ENCODE peak calls at places on chromosomes 2 and 18, in five cellular contexts. A, W, U, T and K are unnamed samples.

GRCh38 chr2:65377556-65378307 is 54.7 kb downstream of the SPRED2 start:
- DNase-seq in A (no peak), W (no peak), U (no peak), T (peak), K (peak)

GRCh38 chr2:127453392-127454171 is 35.4 kb downstream of the PROC start:
- DNase-seq in A (no peak), W (no peak), U (no peak), T (peak), K (no peak)

GRCh38 chr2:136377423-136378382 is 259.8 kb upstream of the CXCR4 start:
- DNase-seq in A (no peak), W (no peak), U (no peak), T (no peak), K (no peak)

GRCh38 chr2:174344716-174345472 is 10.1 kb downstream of the SP9 start:
- DNase-seq in A (no peak), W (no peak), U (no peak), T (peak), K (no peak)

GRCh38 chr2:219244789-219245147 is 476 bp downstream of the GLB1L start:
- DNase-seq in A (no peak), W (no peak), U (no peak), T (no peak), K (no peak)

GRCh38 chr2:102618452-102619413 is 620 bp upstream of the SLC9A2 start:
- DNase-seq in A (no peak), W (no peak), U (peak), T (peak), K (peak)

GRCh38 chr2:9488583-9489547 is 14.5 kb downstream of the IAH1 start:
- DNase-seq in A (no peak), W (no peak), U (no peak), T (no peak), K (no peak)

GRCh38 chr2:230893881-230894781 is 29.4 kb downstream of the ITM2C start:
- DNase-seq in A (peak), W (no peak), U (peak), T (no peak), K (no peak)

GRCh38 chr2:196900843-196901242 is 25.7 kb downstream of the PGAP1 start:
- DNase-seq in A (no peak), W (no peak), U (no peak), T (no peak), K (no peak)

GRCh38 chr2:138829326-138829725 is 49.1 kb upstream of the NXPH2 start:
- DNase-seq in A (no peak), W (no peak), U (no peak), T (peak), K (peak)

GRCh38 chr2:72133721-72134407 is 13.8 kb downstream of the CYP26B1 start:
- DNase-seq in A (no peak), W (no peak), U (peak), T (no peak), K (no peak)

GRCh38 chr2:13667415-13667757 is 950.6 kb downstream of the TRIB2 start:
- DNase-seq in A (no peak), W (no peak), U (no peak), T (no peak), K (no peak)

GRCh38 chr2:187091664-187092063 is 242.7 kb upstream of the ZSWIM2 start:
- DNase-seq in A (no peak), W (no peak), U (no peak), T (no peak), K (no peak)

GRCh38 chr18:45227004-45227403 is 388.3 kb upstream of the SLC14A2 start:
- DNase-seq in A (no peak), W (no peak), U (no peak), T (no peak), K (no peak)

GRCh38 chr2:20928617-20929016 is 105.7 kb upstream of the LDAH start:
- DNase-seq in A (no peak), W (no peak), U (no peak), T (no peak), K (no peak)

GRCh38 chr2:65576278-65576677 is 143.9 kb upstream of the SPRED2 start:
- DNase-seq in A (no peak), W (no peak), U (no peak), T (no peak), K (no peak)

GRCh38 chr2:106316937-106317336 is 122.8 kb upstream of the UXS1 start:
- DNase-seq in A (no peak), W (no peak), U (no peak), T (no peak), K (no peak)

GRCh38 chr18:60038731-60039130 is 138.9 kb downstream of the PMAIP1 start:
- DNase-seq in A (no peak), W (no peak), U (no peak), T (no peak), K (no peak)

GRCh38 chr2:98821629-98822135 is 90.8 kb upstream of the MGAT4A start:
- DNase-seq in A (peak), W (no peak), U (peak), T (no peak), K (no peak)

GRCh38 chr2:235394278-235394828 is 99.5 kb upstream of the AGAP1 start:
- DNase-seq in A (no peak), W (no peak), U (no peak), T (peak), K (no peak)

GRCh38 chr18:36411745-36412168 is 114.2 kb downstream of the FHOD3 start:
- DNase-seq in A (no peak), W (no peak), U (no peak), T (peak), K (peak)

GRCh38 chr2:181354626-181355025 is 102.6 kb upstream of the ITGA4 start:
- DNase-seq in A (no peak), W (no peak), U (no peak), T (peak), K (no peak)

GRCh38 chr18:59551902-59552635 is 145.2 kb downstream of the CCBE1 start:
- DNase-seq in A (no peak), W (no peak), U (no peak), T (no peak), K (peak)

GRCh38 chr2:1493361-1494126 is 80.3 kb downstream of the TPO start:
- DNase-seq in A (no peak), W (no peak), U (peak), T (no peak), K (no peak)

GRCh38 chr18:23106575-23106974 is 28.7 kb upstream of the CABLES1 start:
- DNase-seq in A (no peak), W (no peak), U (no peak), T (peak), K (peak)

GRCh38 chr2:162317910-162318279 is 589 bp downstream of the IFIH1 start:
- DNase-seq in A (peak), W (no peak), U (peak), T (peak), K (peak)

GRCh38 chr2:4522498-4523421 is 819.4 kb downstream of the DCDC2C start:
- DNase-seq in A (no peak), W (no peak), U (no peak), T (no peak), K (no peak)

GRCh38 chr2:173958198-173958846 is 6.9 kb downstream of the SP3 start:
- DNase-seq in A (no peak), W (no peak), U (no peak), T (no peak), K (no peak)

GRCh38 chr18:77590928-77591327 is 341.3 kb downstream of the GALR1 start:
- DNase-seq in A (no peak), W (no peak), U (no peak), T (no peak), K (no peak)

GRCh38 chr18:45932708-45933107 is 34.4 kb downstream of the EPG5 start:
- DNase-seq in A (no peak), W (no peak), U (no peak), T (no peak), K (no peak)

GRCh38 chr2:70988151-70988550 is 6.5 kb downstream of the TEX261 start:
- DNase-seq in A (peak), W (no peak), U (peak), T (no peak), K (no peak)

GRCh38 chr2:176270100-176270750 is 983 bp downstream of the MTX2 start:
- DNase-seq in A (no peak), W (no peak), U (no peak), T (no peak), K (no peak)

GRCh38 chr2:128714861-128715312 is 396.2 kb upstream of the HS6ST1 start:
- DNase-seq in A (peak), W (no peak), U (no peak), T (no peak), K (no peak)

GRCh38 chr2:160492401-160493226 is 993 bp downstream of the RBMS1 start:
- DNase-seq in A (peak), W (peak), U (peak), T (peak), K (peak)

GRCh38 chr18:27871731-27872130 is 305.2 kb downstream of the CDH2 start:
- DNase-seq in A (no peak), W (no peak), U (no peak), T (no peak), K (no peak)

GRCh38 chr2:53629527-53629926 is 138.1 kb upstream of the CHAC2 start:
- DNase-seq in A (no peak), W (no peak), U (no peak), T (no peak), K (no peak)

GRCh38 chr18:6729247-6730091 is at the start of gene ARHGAP28:
- DNase-seq in A (no peak), W (no peak), U (peak), T (peak), K (peak)

GRCh38 chr2:43343573-43344304 is 117.3 kb upstream of the ZFP36L2 start:
- DNase-seq in A (peak), W (no peak), U (no peak), T (no peak), K (peak)

GRCh38 chr2:154934213-154934612 is 235.7 kb downstream of the KCNJ3 start:
- DNase-seq in A (no peak), W (no peak), U (no peak), T (no peak), K (no peak)

GRCh38 chr18:55346961-55347740 is 240.8 kb downstream of the TCF4 start:
- DNase-seq in A (no peak), W (no peak), U (no peak), T (no peak), K (no peak)
- H3K4me3 ChIP-seq in A (no peak), W (no peak), U (no peak), T (no peak), K (no peak)

DNA sequence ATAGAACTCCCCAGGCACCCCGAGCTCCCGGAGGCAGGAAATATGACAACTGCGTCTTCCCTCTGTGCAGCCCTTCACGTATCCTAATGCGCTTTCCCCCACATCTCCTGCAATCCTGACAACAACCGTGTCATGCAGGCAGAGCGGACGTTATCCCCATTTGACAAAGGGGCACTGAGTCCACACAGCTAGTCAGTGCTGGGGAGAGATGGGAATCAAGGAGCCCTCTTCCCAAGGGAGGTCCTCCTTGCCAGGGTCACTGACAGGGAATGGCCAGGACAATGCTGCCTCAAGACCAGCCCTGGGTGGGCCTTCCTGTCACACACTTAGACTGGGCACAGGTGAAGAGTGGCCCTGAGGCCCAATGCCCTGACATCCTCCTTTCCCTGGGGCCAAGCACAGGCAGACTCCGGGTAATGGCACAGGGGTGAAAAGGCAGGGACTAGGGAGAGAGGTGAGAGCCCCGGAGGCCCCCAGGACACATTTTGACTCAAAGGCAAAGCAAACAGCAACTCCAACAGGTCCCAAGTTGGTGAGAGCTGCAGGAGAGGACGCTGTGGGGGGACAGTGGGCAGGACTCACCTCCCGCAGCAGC is 2.2 kb downstream of the ADCY3 start:
- DNase-seq in A (no peak), W (no peak), U (peak), T (no peak), K (no peak)
- H3K4me3 ChIP-seq in A (peak), W (no peak), U (peak), T (no peak), K (no peak)

GRCh38 chr2:165587335-165587938 is 117.9 kb downstream of the CSRNP3 start:
- DNase-seq in A (no peak), W (no peak), U (no peak), T (no peak), K (no peak)
- H3K4me3 ChIP-seq in A (no peak), W (no peak), U (peak), T (no peak), K (no peak)

DNA sequence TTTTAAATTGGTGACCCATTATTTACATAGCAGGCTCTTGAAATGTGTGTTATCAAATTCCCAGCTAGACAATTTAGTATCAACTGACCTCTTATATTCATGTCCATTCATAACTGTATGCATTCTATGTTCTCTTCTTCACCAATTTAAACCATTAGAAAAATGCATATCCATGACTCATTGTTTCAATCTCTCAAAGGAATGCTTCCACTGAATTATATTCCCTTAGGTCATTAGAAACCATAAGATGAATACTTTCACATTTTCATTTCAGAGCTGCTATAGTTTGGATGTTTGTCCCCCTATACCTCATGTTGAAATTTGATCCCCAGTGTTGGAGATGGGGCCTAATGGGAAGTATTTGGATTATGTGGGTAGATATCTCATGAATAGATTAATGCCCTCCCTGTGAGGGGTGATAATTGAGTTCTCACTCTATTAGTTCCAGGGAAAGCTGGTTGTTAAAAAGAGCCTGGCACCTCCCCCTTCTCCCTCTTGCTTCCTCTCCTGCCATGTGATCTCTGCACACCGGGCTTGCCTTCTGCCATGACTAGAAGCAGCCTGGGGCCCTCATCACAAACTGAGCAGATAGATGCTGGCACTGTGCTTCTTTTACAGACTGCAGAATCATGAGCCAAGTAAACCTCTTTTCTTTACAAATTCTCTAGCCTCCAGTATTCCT is 35.7 kb downstream of the THUMPD2 start:
- DNase-seq in A (no peak), W (no peak), U (no peak), T (no peak), K (no peak)
- H3K4me3 ChIP-seq in A (no peak), W (no peak), U (no peak), T (no peak), K (no peak)

GRCh38 chr18:12943200-12943599 is 4.6 kb upstream of the SEH1L start:
- DNase-seq in A (no peak), W (no peak), U (no peak), T (no peak), K (no peak)

GRCh38 chr18:12934454-12935071 is 13.2 kb upstream of the SEH1L start:
- DNase-seq in A (peak), W (peak), U (peak), T (peak), K (peak)

GRCh38 chr18:12944724-12945123 is 3.1 kb upstream of the SEH1L start:
- DNase-seq in A (peak), W (no peak), U (no peak), T (no peak), K (peak)

GRCh38 chr18:12933323-12933722 is 14.5 kb upstream of the SEH1L start:
- DNase-seq in A (no peak), W (no peak), U (no peak), T (no peak), K (no peak)

DNA sequence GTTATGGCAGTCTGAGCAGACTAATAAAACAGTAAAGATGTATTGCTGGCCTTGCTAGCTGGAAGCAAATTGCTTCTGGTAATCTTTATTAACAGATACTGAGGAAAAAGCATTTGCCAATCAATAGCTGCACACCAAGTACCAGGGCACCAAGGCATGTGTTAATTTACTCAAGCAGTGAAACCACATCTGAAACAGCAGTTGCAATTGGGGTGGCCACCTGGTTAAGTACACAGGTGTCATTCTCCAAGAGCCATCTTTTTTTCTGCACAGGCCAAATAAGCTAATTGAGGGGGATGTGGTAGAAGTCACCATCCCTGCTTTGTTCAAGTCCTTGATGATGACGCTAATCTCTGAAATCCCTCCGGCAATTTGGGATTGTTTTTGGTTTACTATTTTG is 8.7 kb upstream of the SEH1L start:
- DNase-seq in A (no peak), W (no peak), U (no peak), T (no peak), K (no peak)
- H3K4me3 ChIP-seq in A (no peak), W (no peak), U (no peak), T (no peak), K (no peak)